ENCODE peak calls at places on chromosome 20, in ten cellular contexts. One of them, this sample, is unnamed.

GRCh38 chr20:38995536-38996044 is 33.4 kb downstream of the DHX35 start:
- DNase-seq in brain microvascular endothelial cell: no peak
- DNase-seq in trophoblast cell: no peak
- DNase-seq in germinal center: no peak
- DNase-seq in fibroblast of mammary gland: no peak
- DNase-seq in ACHN: no peak
- DNase-seq in cortex of kidney: no peak
- DNase-seq in stimulated activated CD8-positive, alpha-beta memory T cell treated with anti-CD3 and anti-CD28 coated beads, Interleukin-15, amount 100 ng/mL, for 4 hours: no peak
- DNase-seq in ELF-1: no peak
- DNase-seq in A172: no peak
- DNase-seq in this sample: no peak

GRCh38 chr20:51801220-51801991 is 915 bp downstream of the SALL4 start:
- DNase-seq in brain microvascular endothelial cell: no peak
- DNase-seq in trophoblast cell: no peak
- DNase-seq in germinal center: no peak
- DNase-seq in fibroblast of mammary gland: no peak
- DNase-seq in ACHN: no peak
- DNase-seq in cortex of kidney: no peak
- DNase-seq in stimulated activated CD8-positive, alpha-beta memory T cell treated with anti-CD3 and anti-CD28 coated beads, Interleukin-15, amount 100 ng/mL, for 4 hours: no peak
- DNase-seq in ELF-1: peak; percentile 75
- DNase-seq in A172: no peak
- DNase-seq in this sample: no peak

GRCh38 chr20:31712112-31712553 is 10.5 kb downstream of the BCL2L1 start:
- DNase-seq in brain microvascular endothelial cell: no peak
- DNase-seq in trophoblast cell: no peak
- DNase-seq in germinal center: no peak
- DNase-seq in fibroblast of mammary gland: no peak
- DNase-seq in ACHN: no peak
- DNase-seq in cortex of kidney: no peak
- DNase-seq in stimulated activated CD8-positive, alpha-beta memory T cell treated with anti-CD3 and anti-CD28 coated beads, Interleukin-15, amount 100 ng/mL, for 4 hours: no peak
- DNase-seq in ELF-1: no peak
- DNase-seq in A172: no peak
- DNase-seq in this sample: no peak

GRCh38 chr20:5402903-5403531 is 86.3 kb upstream of the PROKR2 start:
- DNase-seq in brain microvascular endothelial cell: peak; percentile 36
- DNase-seq in trophoblast cell: no peak
- DNase-seq in germinal center: peak; percentile 40
- DNase-seq in fibroblast of mammary gland: peak; percentile 11
- DNase-seq in ACHN: peak; percentile 42
- DNase-seq in cortex of kidney: no peak
- DNase-seq in stimulated activated CD8-positive, alpha-beta memory T cell treated with anti-CD3 and anti-CD28 coated beads, Interleukin-15, amount 100 ng/mL, for 4 hours: no peak
- DNase-seq in ELF-1: peak; percentile 29
- DNase-seq in A172: peak; percentile 12
- DNase-seq in this sample: peak; percentile 6

GRCh38 chr20:50645253-50646068 is 45.9 kb downstream of the RIPOR3 start:
- DNase-seq in brain microvascular endothelial cell: peak; percentile 95
- DNase-seq in trophoblast cell: peak; percentile 94
- DNase-seq in germinal center: no peak
- DNase-seq in fibroblast of mammary gland: peak; percentile 97
- DNase-seq in ACHN: peak; percentile 98
- DNase-seq in cortex of kidney: no peak
- DNase-seq in stimulated activated CD8-positive, alpha-beta memory T cell treated with anti-CD3 and anti-CD28 coated beads, Interleukin-15, amount 100 ng/mL, for 4 hours: no peak
- DNase-seq in ELF-1: peak; percentile 99
- DNase-seq in A172: peak; percentile 98
- DNase-seq in this sample: peak; percentile 99

GRCh38 chr20:50744143-50744792 is 12.9 kb downstream of the PARD6B start:
- DNase-seq in brain microvascular endothelial cell: peak; percentile 84
- DNase-seq in trophoblast cell: peak; percentile 81
- DNase-seq in germinal center: no peak
- DNase-seq in fibroblast of mammary gland: peak; percentile 90
- DNase-seq in ACHN: peak; percentile 73
- DNase-seq in cortex of kidney: no peak
- DNase-seq in stimulated activated CD8-positive, alpha-beta memory T cell treated with anti-CD3 and anti-CD28 coated beads, Interleukin-15, amount 100 ng/mL, for 4 hours: no peak
- DNase-seq in ELF-1: peak; percentile 94
- DNase-seq in A172: peak; percentile 87
- DNase-seq in this sample: peak; percentile 83

GRCh38 chr20:7264137-7264536 is 496.7 kb downstream of the BMP2 start:
- DNase-seq in brain microvascular endothelial cell: no peak
- DNase-seq in trophoblast cell: no peak
- DNase-seq in germinal center: no peak
- DNase-seq in fibroblast of mammary gland: no peak
- DNase-seq in ACHN: no peak
- DNase-seq in cortex of kidney: no peak
- DNase-seq in stimulated activated CD8-positive, alpha-beta memory T cell treated with anti-CD3 and anti-CD28 coated beads, Interleukin-15, amount 100 ng/mL, for 4 hours: no peak
- DNase-seq in ELF-1: no peak
- DNase-seq in A172: no peak
- DNase-seq in this sample: no peak

GRCh38 chr20:9886227-9886626 is 47.4 kb upstream of the PAK5 start:
- DNase-seq in brain microvascular endothelial cell: peak; percentile 65
- DNase-seq in trophoblast cell: no peak
- DNase-seq in germinal center: no peak
- DNase-seq in fibroblast of mammary gland: peak; percentile 64
- DNase-seq in ACHN: no peak
- DNase-seq in cortex of kidney: no peak
- DNase-seq in stimulated activated CD8-positive, alpha-beta memory T cell treated with anti-CD3 and anti-CD28 coated beads, Interleukin-15, amount 100 ng/mL, for 4 hours: no peak
- DNase-seq in ELF-1: no peak
- DNase-seq in A172: no peak
- DNase-seq in this sample: no peak

GRCh38 chr20:40980106-40980827 is 48.4 kb upstream of the TOP1 start:
- DNase-seq in brain microvascular endothelial cell: no peak
- DNase-seq in trophoblast cell: peak; percentile 93
- DNase-seq in germinal center: no peak
- DNase-seq in fibroblast of mammary gland: peak; percentile 67
- DNase-seq in ACHN: no peak
- DNase-seq in cortex of kidney: no peak
- DNase-seq in stimulated activated CD8-positive, alpha-beta memory T cell treated with anti-CD3 and anti-CD28 coated beads, Interleukin-15, amount 100 ng/mL, for 4 hours: no peak
- DNase-seq in ELF-1: no peak
- DNase-seq in A172: no peak
- DNase-seq in this sample: peak; percentile 35

GRCh38 chr20:45964024-45964423 is 8.0 kb downstream of the ZNF335 start:
- DNase-seq in brain microvascular endothelial cell: no peak
- DNase-seq in trophoblast cell: no peak
- DNase-seq in germinal center: no peak
- DNase-seq in fibroblast of mammary gland: no peak
- DNase-seq in ACHN: no peak
- DNase-seq in cortex of kidney: no peak
- DNase-seq in stimulated activated CD8-positive, alpha-beta memory T cell treated with anti-CD3 and anti-CD28 coated beads, Interleukin-15, amount 100 ng/mL, for 4 hours: no peak
- DNase-seq in ELF-1: no peak
- DNase-seq in A172: no peak
- DNase-seq in this sample: no peak